ENCODE peak calls at places on chromosomes 12 and 14, in ten cellular contexts. One of them, this sample, is unnamed.

GRCh38 chr14:87712386-87713113 is 280.4 kb downstream of the GALC start:
- DNase-seq in GM13976: no peak
- DNase-seq in ACHN: no peak
- DNase-seq in T-helper 2 cell: no peak
- DNase-seq in EL: no peak
- DNase-seq in neural progenitor cell: peak
- DNase-seq in adrenal gland: no peak
- DNase-seq in GM10248: no peak
- DNase-seq in LHCN-M2: no peak
- DNase-seq in NCI-H1105: no peak
- DNase-seq in this sample: no peak

GRCh38 chr14:60204104-60204842 is 39.1 kb upstream of the DHRS7 start:
- DNase-seq in GM13976: no peak
- DNase-seq in ACHN: no peak
- DNase-seq in T-helper 2 cell: no peak
- DNase-seq in EL: no peak
- DNase-seq in neural progenitor cell: no peak
- DNase-seq in adrenal gland: no peak
- DNase-seq in GM10248: no peak
- DNase-seq in LHCN-M2: no peak
- DNase-seq in NCI-H1105: no peak
- DNase-seq in this sample: no peak

GRCh38 chr14:57069702-57070101 is 199.0 kb downstream of the EXOC5 start:
- DNase-seq in GM13976: no peak
- DNase-seq in ACHN: no peak
- DNase-seq in T-helper 2 cell: no peak
- DNase-seq in EL: no peak
- DNase-seq in neural progenitor cell: no peak
- DNase-seq in adrenal gland: no peak
- DNase-seq in GM10248: no peak
- DNase-seq in LHCN-M2: no peak
- DNase-seq in NCI-H1105: no peak
- DNase-seq in this sample: no peak

GRCh38 chr12:85662209-85662607 is 174.0 kb downstream of the RASSF9 start:
- DNase-seq in GM13976: no peak
- DNase-seq in ACHN: no peak
- DNase-seq in T-helper 2 cell: no peak
- DNase-seq in EL: no peak
- DNase-seq in neural progenitor cell: no peak
- DNase-seq in adrenal gland: no peak
- DNase-seq in GM10248: no peak
- DNase-seq in LHCN-M2: no peak
- DNase-seq in NCI-H1105: no peak
- DNase-seq in this sample: no peak

GRCh38 chr14:49594347-49595089 is 4.2 kb upstream of the LRR1 start:
- DNase-seq in GM13976: peak
- DNase-seq in ACHN: no peak
- DNase-seq in T-helper 2 cell: no peak
- DNase-seq in EL: peak
- DNase-seq in neural progenitor cell: no peak
- DNase-seq in adrenal gland: peak
- DNase-seq in GM10248: peak
- DNase-seq in LHCN-M2: no peak
- DNase-seq in NCI-H1105: no peak
- DNase-seq in this sample: peak

GRCh38 chr14:92362781-92363235 is 39.8 kb downstream of the SLC24A4 start:
- DNase-seq in GM13976: no peak
- DNase-seq in ACHN: peak
- DNase-seq in T-helper 2 cell: no peak
- DNase-seq in EL: peak
- DNase-seq in neural progenitor cell: no peak
- DNase-seq in adrenal gland: peak
- DNase-seq in GM10248: no peak
- DNase-seq in LHCN-M2: no peak
- DNase-seq in NCI-H1105: peak
- DNase-seq in this sample: no peak

GRCh38 chr12:88897723-88898122 is 317.5 kb upstream of the KITLG start:
- DNase-seq in GM13976: no peak
- DNase-seq in ACHN: no peak
- DNase-seq in T-helper 2 cell: no peak
- DNase-seq in EL: peak
- DNase-seq in neural progenitor cell: no peak
- DNase-seq in adrenal gland: no peak
- DNase-seq in GM10248: no peak
- DNase-seq in LHCN-M2: peak
- DNase-seq in NCI-H1105: no peak
- DNase-seq in this sample: no peak

GRCh38 chr12:85424581-85425348 is 144.7 kb downstream of the ALX1 start:
- DNase-seq in GM13976: peak
- DNase-seq in ACHN: peak
- DNase-seq in T-helper 2 cell: no peak
- DNase-seq in EL: peak
- DNase-seq in neural progenitor cell: peak
- DNase-seq in adrenal gland: no peak
- DNase-seq in GM10248: peak
- DNase-seq in LHCN-M2: peak
- DNase-seq in NCI-H1105: no peak
- DNase-seq in this sample: no peak

GRCh38 chr12:103848132-103848531 is 7.1 kb upstream of the NT5DC3 start:
- DNase-seq in GM13976: no peak
- DNase-seq in ACHN: no peak
- DNase-seq in T-helper 2 cell: no peak
- DNase-seq in EL: no peak
- DNase-seq in neural progenitor cell: no peak
- DNase-seq in adrenal gland: no peak
- DNase-seq in GM10248: no peak
- DNase-seq in LHCN-M2: no peak
- DNase-seq in NCI-H1105: no peak
- DNase-seq in this sample: peak

GRCh38 chr12:119397540-119397939 is 63.0 kb downstream of the CCDC60 start:
- DNase-seq in GM13976: no peak
- DNase-seq in ACHN: no peak
- DNase-seq in T-helper 2 cell: no peak
- DNase-seq in EL: no peak
- DNase-seq in neural progenitor cell: no peak
- DNase-seq in adrenal gland: no peak
- DNase-seq in GM10248: no peak
- DNase-seq in LHCN-M2: no peak
- DNase-seq in NCI-H1105: no peak
- DNase-seq in this sample: no peak

GRCh38 chr12:99253068-99253467 is 394.5 kb upstream of the GARIN6 start:
- DNase-seq in GM13976: no peak
- DNase-seq in ACHN: peak
- DNase-seq in T-helper 2 cell: no peak
- DNase-seq in EL: peak
- DNase-seq in neural progenitor cell: peak
- DNase-seq in adrenal gland: no peak
- DNase-seq in GM10248: no peak
- DNase-seq in LHCN-M2: no peak
- DNase-seq in NCI-H1105: no peak
- DNase-seq in this sample: no peak

This sample was measured in left lobe of liver.